ENCODE peak calls at places on chromosomes 16 and 17, in ten cellular contexts. C, D, H, J, Y, N, Z, F, E and M are unnamed samples.

GRCh38 chr16:3235856-3236669 is 1.1 kb upstream of the ZNF200 start:
- DNase-seq in C (no peak), D (no peak), H (peak; percentile 51), J (no peak), Y (no peak), N (no peak), Z (no peak), F (peak; percentile 34), E (peak; percentile 60), M (no peak)

GRCh38 chr16:57592591-57593003 is 35.8 kb upstream of the ADGRG1 start:
- DNase-seq in C (no peak), D (no peak), H (no peak), J (peak; percentile 64), Y (no peak), N (no peak), Z (no peak), F (no peak), E (peak; percentile 59), M (no peak)

GRCh38 chr16:70687172-70687531 is 1.3 kb upstream of the MTSS2 start:
- DNase-seq in C (no peak), D (no peak), H (no peak), J (no peak), Y (no peak), N (no peak), Z (no peak), F (no peak), E (no peak), M (no peak)

GRCh38 chr17:1764274-1764673 is 2.4 kb downstream of the SERPINF1 start:
- DNase-seq in C (peak; percentile 94), D (peak; percentile 87), H (no peak), J (peak; percentile 42), Y (peak; percentile 96), N (no peak), Z (peak; percentile 82), F (peak; percentile 90), E (peak; percentile 77), M (peak; percentile 96)

GRCh38 chr17:21285164-21286065 is 904 bp downstream of the MAP2K3 start:
- DNase-seq in C (peak; percentile 64), D (peak; percentile 51), H (no peak), J (peak; percentile 41), Y (peak; percentile 50), N (no peak), Z (peak; percentile 57), F (peak; percentile 61), E (peak; percentile 65), M (peak; percentile 66)

GRCh38 chr17:79132271-79133064 is 57.8 kb downstream of the ENGASE start:
- DNase-seq in C (no peak), D (no peak), H (no peak), J (no peak), Y (no peak), N (no peak), Z (no peak), F (no peak), E (no peak), M (no peak)

GRCh38 chr17:74646231-74646630 is 22.7 kb upstream of the CD300E start:
- DNase-seq in C (no peak), D (no peak), H (peak; percentile 62), J (peak; percentile 40), Y (no peak), N (no peak), Z (peak; percentile 24), F (no peak), E (no peak), M (peak; percentile 3)

GRCh38 chr16:57988929-57989328 is 11.5 kb downstream of the ZNF319 start:
- DNase-seq in C (no peak), D (no peak), H (peak; percentile 65), J (peak; percentile 12), Y (peak; percentile 28), N (no peak), Z (peak; percentile 92), F (peak; percentile 92), E (no peak), M (no peak)

GRCh38 chr16:47424846-47425245 is 36.0 kb downstream of the ITFG1 start:
- DNase-seq in C (no peak), D (no peak), H (peak; percentile 5), J (no peak), Y (no peak), N (no peak), Z (no peak), F (no peak), E (no peak), M (no peak)

GRCh38 chr17:50210249-50211225 is 9.1 kb upstream of the COL1A1 start:
- DNase-seq in C (peak; percentile 98), D (peak; percentile 99), H (peak; percentile 54), J (no peak), Y (peak; percentile 98), N (no peak), Z (peak; percentile 61), F (peak; percentile 53), E (peak; percentile 56), M (peak; percentile 99)

GRCh38 chr17:50209133-50209471 is 7.7 kb upstream of the COL1A1 start:
- DNase-seq in C (no peak), D (no peak), H (no peak), J (no peak), Y (no peak), N (no peak), Z (no peak), F (no peak), E (no peak), M (no peak)

GRCh38 chr17:50208611-50209061 is 7.2 kb upstream of the COL1A1 start:
- DNase-seq in C (no peak), D (no peak), H (no peak), J (no peak), Y (peak; percentile 39), N (no peak), Z (no peak), F (no peak), E (no peak), M (no peak)

GRCh38 chr17:50207792-50208567 is 6.5 kb upstream of the COL1A1 start:
- DNase-seq in C (no peak), D (no peak), H (no peak), J (no peak), Y (no peak), N (no peak), Z (no peak), F (no peak), E (no peak), M (no peak)

GRCh38 chr17:50209472-50210248 is 8.2 kb upstream of the COL1A1 start:
- DNase-seq in C (peak; percentile 100), D (peak; percentile 100), H (no peak), J (no peak), Y (peak; percentile 100), N (no peak), Z (no peak), F (no peak), E (peak; percentile 79), M (peak; percentile 100)
- H3K4me3 ChIP-seq in C (peak overlapping the region; percentile 61), D (peak overlapping the region; percentile 14), H (no peak overlapping the region), J (no peak overlapping the region), Y (peak overlapping the region; percentile 57), N (no peak overlapping the region), Z (no peak overlapping the region), F (no peak overlapping the region), E (no peak overlapping the region), M (peak overlapping the region; percentile 30)

GRCh38 chr16:9761870-9762269 is 420.4 kb downstream of the GRIN2A start:
- DNase-seq in C (no peak), D (no peak), H (no peak), J (no peak), Y (no peak), N (no peak), Z (no peak), F (no peak), E (no peak), M (no peak)

GRCh38 chr16:9757687-9758086 is 424.5 kb downstream of the GRIN2A start:
- DNase-seq in C (no peak), D (no peak), H (no peak), J (no peak), Y (no peak), N (no peak), Z (no peak), F (no peak), E (no peak), M (no peak)

DNA sequence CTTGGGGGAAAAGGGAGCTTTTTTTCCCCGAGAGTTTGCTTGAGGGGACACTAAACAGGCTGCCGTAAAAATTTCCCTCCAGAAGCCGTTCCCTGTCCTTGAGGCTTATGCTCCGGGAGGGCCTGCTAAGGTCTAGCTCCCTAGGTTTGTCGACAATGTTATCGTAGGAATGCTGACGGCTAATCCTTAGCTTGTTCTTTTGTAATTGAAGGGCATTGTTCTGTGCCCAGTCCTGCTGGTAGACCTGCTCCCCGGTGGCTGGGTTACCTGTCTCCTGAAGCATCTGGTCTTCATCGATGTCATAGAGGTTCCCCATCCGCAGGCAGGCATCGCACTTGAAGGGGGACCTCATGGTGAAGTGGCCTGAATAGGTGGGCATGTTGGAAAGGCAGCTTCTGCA is 418.7 kb downstream of the GRIN2A start:
- DNase-seq in C (no peak), D (no peak), H (no peak), J (no peak), Y (no peak), N (no peak), Z (no peak), F (no peak), E (no peak), M (no peak)
- TF ChIP-seq CTCF in C (no peak), D (no peak), H (no peak), J (no peak), Y (no peak), N (no peak), Z (no peak), F (no peak), E (no peak), M (no peak)

GRCh38 chr17:35214192-35214591 is 20.0 kb upstream of the SLC35G3 start:
- DNase-seq in C (no peak), D (no peak), H (no peak), J (no peak), Y (no peak), N (no peak), Z (no peak), F (no peak), E (no peak), M (no peak)
- H3K4me3 ChIP-seq in C (no peak overlapping the region), D (no peak overlapping the region), H (no peak overlapping the region), J (no peak overlapping the region), Y (no peak overlapping the region), N (no peak overlapping the region), Z (no peak overlapping the region), F (no peak overlapping the region), E (no peak overlapping the region), M (no peak overlapping the region)

GRCh38 chr16:1781254-1781653 is 1.1 kb downstream of the SPSB3 start:
- DNase-seq in C (no peak), D (no peak), H (no peak), J (no peak), Y (no peak), N (no peak), Z (no peak), F (no peak), E (peak; percentile 36), M (no peak)

GRCh38 chr16:1782408-1783247 is at the start of the genes NUBP2 and SPSB3:
- DNase-seq in C (peak; percentile 100), D (peak; percentile 100), H (peak; percentile 100), J (peak; percentile 100), Y (peak; percentile 100), N (peak; percentile 100), Z (peak; percentile 99), F (peak; percentile 100), E (peak; percentile 99), M (peak; percentile 100)

GRCh38 chr16:1779741-1780676 is 2.4 kb downstream of the SPSB3 start:
- DNase-seq in C (no peak), D (no peak), H (no peak), J (no peak), Y (no peak), N (no peak), Z (no peak), F (no peak), E (peak; percentile 33), M (no peak)

GRCh38 chr16:1780677-1781072 is 1.7 kb downstream of the SPSB3 start:
- DNase-seq in C (no peak), D (no peak), H (no peak), J (no peak), Y (no peak), N (no peak), Z (no peak), F (no peak), E (peak; percentile 14), M (no peak)

GRCh38 chr16:1781758-1782407 is 488 bp downstream of the SPSB3 start:
- DNase-seq in C (no peak), D (peak; percentile 6), H (no peak), J (peak; percentile 42), Y (no peak), N (no peak), Z (peak; percentile 14), F (peak; percentile 40), E (peak; percentile 63), M (no peak)
- TF ChIP-seq CTCF in C (peak; percentile 18), D (peak; percentile 5), H (no peak), J (peak; percentile 10), Y (peak; percentile 27), N (no peak), Z (peak; percentile 25), F (peak; percentile 25), E (peak; percentile 10), M (peak; percentile 20)